ENCODE peak calls at places on chromosomes 11 and 22, in six cellular contexts. H is fibroblast of lung, A is A549, X is astrocyte of the spinal cord, Z is cardiac muscle cell, F is fibroblast of villous mesenchyme. P is an unnamed sample.

GRCh38 chr11:63609536-63609935 is 4.7 kb downstream of the PLAAT3 start:
- DNase-seq in H (no peak), A (no peak), X (no peak), Z (no peak), F (no peak), P (no peak)

GRCh38 chr11:10117709-10118341 is 176.2 kb downstream of the SBF2 start:
- DNase-seq in H (peak; percentile 67), A (no peak), X (peak; percentile 42), Z (no peak), F (peak; percentile 54), P (peak; percentile 8)

GRCh38 chr11:87012089-87012488 is 25.6 kb upstream of the TMEM135 start:
- DNase-seq in H (no peak), A (no peak), X (no peak), Z (no peak), F (no peak), P (no peak)

GRCh38 chr22:40203568-40203967 is 25.8 kb downstream of the TNRC6B start:
- DNase-seq in H (no peak), A (no peak), X (no peak), Z (no peak), F (no peak), P (no peak)

GRCh38 chr11:70424765-70425164 is 26.4 kb downstream of the CTTN start:
- DNase-seq in H (no peak), A (no peak), X (no peak), Z (no peak), F (no peak), P (no peak)

GRCh38 chr11:122105009-122105828 is 10.8 kb downstream of the BLID start:
- DNase-seq in H (peak; percentile 73), A (no peak), X (no peak), Z (no peak), F (peak; percentile 61), P (no peak)

GRCh38 chr11:122917311-122917710 is 34.8 kb downstream of the JHY start:
- DNase-seq in H (peak; percentile 79), A (no peak), X (peak; percentile 35), Z (no peak), F (no peak), P (peak; percentile 77)

GRCh38 chr11:126080206-126080941 is 17.7 kb upstream of the CDON start:
- DNase-seq in H (no peak), A (no peak), X (no peak), Z (no peak), F (no peak), P (no peak)

GRCh38 chr11:6197466-6198200 is 1.4 kb upstream of the OR52W1 start:
- DNase-seq in H (peak; percentile 59), A (no peak), X (peak; percentile 42), Z (no peak), F (no peak), P (no peak)

GRCh38 chr11:83150450-83150849 is 6.5 kb upstream of the PCF11 start:
- DNase-seq in H (no peak), A (no peak), X (no peak), Z (no peak), F (no peak), P (no peak)

GRCh38 chr22:39266398-39267030 is 21.7 kb upstream of the PDGFB start:
- DNase-seq in H (peak; percentile 33), A (no peak), X (no peak), Z (no peak), F (peak; percentile 83), P (no peak)

GRCh38 chr11:110434952-110435779 is 5.4 kb downstream of the FDX1 start:
- DNase-seq in H (no peak), A (peak; percentile 25), X (no peak), Z (no peak), F (no peak), P (no peak)

GRCh38 chr11:77392842-77393241 is 81.1 kb downstream of the PAK1 start:
- DNase-seq in H (no peak), A (no peak), X (no peak), Z (no peak), F (no peak), P (no peak)

GRCh38 chr22:36383110-36383581 is 4.6 kb downstream of the MYH9 start:
- DNase-seq in H (peak; percentile 98), A (no peak), X (peak; percentile 93), Z (no peak), F (peak; percentile 94), P (peak; percentile 88)

GRCh38 chr22:45891021-45891421 is 85.9 kb downstream of the WNT7B start:
- DNase-seq in H (no peak), A (no peak), X (no peak), Z (no peak), F (no peak), P (no peak)
- H3K4me3 ChIP-seq in H (no peak overlapping the region), A (no peak overlapping the region), X (no peak overlapping the region), Z (no peak overlapping the region), F (no peak overlapping the region), P (no peak overlapping the region)

DNA sequence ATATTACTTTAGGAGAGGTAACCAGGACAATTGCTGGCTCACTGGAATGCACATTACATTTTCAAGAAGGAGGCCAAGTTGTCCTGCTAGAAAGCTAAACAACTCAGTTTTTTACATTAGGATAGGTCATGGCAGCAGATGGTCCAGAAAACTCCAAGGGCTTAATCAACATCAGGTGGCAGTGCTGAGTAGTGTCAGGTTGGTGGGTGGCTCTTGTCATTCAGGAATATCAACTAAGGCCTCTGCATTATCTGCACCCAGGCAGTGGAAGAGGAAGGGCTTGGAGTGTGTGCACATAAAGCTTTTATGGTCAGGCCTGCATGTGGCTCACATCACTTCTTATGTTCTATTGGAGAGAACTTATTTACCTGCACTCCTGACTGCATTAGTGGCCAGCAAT is 32.2 kb upstream of the OR4B1 start:
- DNase-seq in H (no peak), A (no peak), X (no peak), Z (no peak), F (no peak), P (no peak)
- TF ChIP-seq CTCF in H (no peak), A (no peak), X (no peak), Z (no peak), F (no peak), P (no peak)

DNA sequence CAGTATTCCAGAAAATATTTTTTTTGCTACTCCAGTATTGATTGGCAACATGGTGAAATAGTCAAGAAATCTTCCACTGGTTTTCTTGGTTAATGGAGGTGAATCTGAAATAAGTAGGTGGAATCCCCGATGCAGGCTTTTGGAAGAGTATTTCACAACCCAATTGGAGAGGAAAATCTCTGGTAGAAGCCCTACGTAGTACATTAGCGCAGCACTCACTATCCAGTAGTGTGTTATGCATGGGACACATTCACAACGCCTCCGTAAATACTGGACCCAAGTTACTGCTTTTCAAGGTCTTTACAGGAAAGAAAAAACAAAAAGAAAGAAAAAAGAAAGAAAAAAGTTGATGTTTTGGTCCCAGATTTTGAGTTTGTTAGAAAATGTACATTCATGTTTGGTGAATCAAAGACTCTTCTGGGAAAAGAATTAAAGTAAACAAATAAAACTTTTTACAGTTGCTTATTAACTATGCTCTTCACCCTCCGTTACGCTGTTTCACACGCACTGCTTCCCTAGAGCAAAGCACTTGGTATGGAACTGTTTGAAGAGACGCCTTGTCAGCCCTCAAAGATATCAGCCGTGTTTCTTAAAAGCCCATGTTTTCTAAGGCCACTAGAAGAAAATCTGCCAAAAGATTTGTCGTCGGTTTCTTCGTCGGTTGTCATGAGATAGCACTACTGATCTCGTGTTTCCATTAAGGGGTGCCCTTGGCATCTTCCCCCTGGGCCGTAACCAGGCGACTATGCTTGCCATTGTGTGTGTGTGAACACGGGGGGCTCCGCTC is 170.4 kb upstream of the CTSC start:
- DNase-seq in H (no peak), A (no peak), X (no peak), Z (peak; percentile 30), F (no peak), P (no peak)
- H3K4me3 ChIP-seq in H (no peak overlapping the region), A (peak overlapping the region; percentile 42), X (no peak overlapping the region), Z (peak overlapping the region; percentile 30), F (no peak overlapping the region), P (no peak overlapping the region)

GRCh38 chr11:97136067-97136466 is 746.3 kb downstream of the JRKL start:
- DNase-seq in H (no peak), A (no peak), X (no peak), Z (no peak), F (no peak), P (no peak)

GRCh38 chr11:97143463-97143862 is 753.6 kb downstream of the JRKL start:
- DNase-seq in H (no peak), A (no peak), X (no peak), Z (no peak), F (no peak), P (no peak)

GRCh38 chr11:97140885-97141494 is 751.2 kb downstream of the JRKL start:
- DNase-seq in H (no peak), A (peak; percentile 2), X (no peak), Z (no peak), F (peak; percentile 8), P (no peak)
- TF ChIP-seq CTCF in H (no peak), A (no peak), X (peak; percentile 21), Z (peak; percentile 41), F (peak; percentile 51), P (peak; percentile 16)

DNA sequence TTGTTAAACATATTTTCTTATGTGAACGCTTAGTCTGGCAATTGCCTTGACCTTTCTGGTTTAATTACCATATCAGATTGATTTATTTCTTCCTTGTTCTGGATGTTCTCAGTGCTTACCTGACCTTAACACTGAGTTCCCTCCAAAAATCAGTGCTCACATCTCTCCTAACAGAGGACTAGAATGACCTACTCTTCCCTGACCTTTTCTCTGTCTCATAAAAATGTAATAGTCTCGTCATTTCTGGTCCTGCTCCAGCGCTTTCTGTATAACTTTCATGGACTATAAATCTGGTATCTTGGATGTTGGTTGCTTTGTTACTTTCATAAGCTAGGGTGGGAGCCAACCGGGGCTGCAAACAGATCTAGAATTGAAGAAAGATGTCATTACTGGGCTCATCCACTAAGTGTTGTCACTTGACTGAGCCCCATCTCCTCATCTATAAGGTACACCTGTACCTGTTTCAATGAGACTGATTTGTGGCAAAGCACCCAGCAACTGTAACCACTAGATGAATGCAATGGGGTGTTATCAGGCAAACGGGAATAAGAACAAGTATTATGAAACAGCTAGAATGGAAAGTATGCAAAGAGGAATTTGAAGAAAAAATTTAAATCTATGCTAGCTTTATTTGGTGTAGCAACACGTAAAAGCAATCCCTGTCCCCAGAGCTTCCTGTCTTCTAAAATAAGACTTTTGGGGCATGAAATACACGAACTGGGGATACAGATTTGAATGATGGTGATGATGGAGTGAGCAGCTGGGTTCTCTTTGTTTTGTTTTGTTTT is 2.4 kb downstream of the FADS2 start:
- DNase-seq in H (peak; percentile 46), A (no peak), X (no peak), Z (no peak), F (peak; percentile 65), P (no peak)
- H3K4me3 ChIP-seq in H (peak overlapping the region; percentile 91), A (peak overlapping the region; percentile 100), X (peak overlapping the region; percentile 83), Z (no peak overlapping the region), F (peak overlapping the region; percentile 98), P (peak overlapping the region; percentile 90)

DNA sequence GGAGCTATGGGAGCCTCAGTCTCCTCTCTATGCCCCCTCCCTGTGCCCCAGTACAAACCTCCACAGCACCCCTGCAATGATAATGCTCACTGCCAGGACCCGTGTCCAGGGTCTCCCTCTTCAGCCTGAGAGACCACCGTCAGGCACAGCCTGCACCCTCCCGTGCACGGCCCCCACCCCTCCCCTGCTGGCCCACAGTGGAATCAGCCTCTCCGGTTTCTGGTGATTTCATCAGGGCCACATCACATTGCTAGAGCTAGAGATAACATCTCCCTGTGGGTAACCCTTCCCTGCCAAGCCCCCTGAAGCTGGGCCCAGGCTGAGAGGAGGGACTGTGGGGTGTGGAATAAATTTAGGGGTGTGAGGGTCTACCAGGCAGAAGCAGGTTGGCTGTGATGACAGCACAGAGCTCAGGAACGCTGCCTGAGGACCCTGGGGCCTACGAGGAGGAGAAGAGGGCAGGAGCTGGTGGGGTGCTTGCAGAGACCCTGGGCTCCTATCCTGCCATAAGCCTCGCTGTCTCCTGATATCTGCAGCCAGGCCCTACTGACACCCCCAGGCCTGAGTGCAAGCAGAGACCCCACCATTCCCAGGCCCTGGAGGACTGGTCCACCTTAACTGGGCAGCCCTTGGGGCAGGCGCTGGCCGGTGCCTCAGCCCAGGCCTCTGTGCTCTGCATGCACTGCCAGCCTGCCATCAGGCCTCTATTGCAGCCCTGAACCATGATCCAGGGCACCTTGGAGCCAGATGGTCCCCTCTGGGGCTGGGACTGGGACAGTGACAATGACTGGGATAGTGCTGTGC is at the start of gene KLHDC7B:
- DNase-seq in H (no peak), A (no peak), X (no peak), Z (no peak), F (peak; percentile 68), P (no peak)
- TF ChIP-seq CTCF in H (peak; percentile 16), A (no peak), X (peak; percentile 11), Z (peak; percentile 17), F (peak; percentile 42), P (no peak)